ENCODE peak calls at places on chromosomes 6 and 20, in four cellular contexts. One of them, this sample, is unnamed.
A peak's percentile ranks its signal among the peaks of the same experiment; 100 is the strongest.

GRCh38 chr6:33824461-33825154 is 20.8 kb upstream of the MLN start:
- DNase-seq in lower leg skin: no peak
- DNase-seq in neural crest cell: no peak
- DNase-seq in left ventricle myocardium inferior: no peak
- DNase-seq in this sample: no peak

GRCh38 chr6:156899071-156899470 is 121.9 kb downstream of the ARID1B start:
- DNase-seq in left ventricle myocardium inferior: no peak
- DNase-seq in neural crest cell: no peak
- DNase-seq in lower leg skin: no peak
- DNase-seq in this sample: no peak

GRCh38 chr20:37526839-37527637 is 638 bp downstream of the BLCAP start:
- DNase-seq in lower leg skin: no peak
- DNase-seq in neural crest cell: no peak
- DNase-seq in left ventricle myocardium inferior: no peak
- DNase-seq in this sample: no peak

GRCh38 chr6:7604506-7604905 is 14.5 kb downstream of the SNRNP48 start:
- DNase-seq in lower leg skin: no peak
- DNase-seq in left ventricle myocardium inferior: no peak
- DNase-seq in neural crest cell: no peak
- DNase-seq in this sample: no peak

GRCh38 chr20:32327087-32327681 is 30.9 kb upstream of the ASXL1 start:
- DNase-seq in neural crest cell: no peak
- DNase-seq in left ventricle myocardium inferior: no peak
- DNase-seq in lower leg skin: no peak
- DNase-seq in this sample: no peak

GRCh38 chr20:36541227-36542018 is at the start of gene MYL9:
- DNase-seq in neural crest cell: peak; percentile 36
- DNase-seq in left ventricle myocardium inferior: peak; percentile 97
- DNase-seq in lower leg skin: peak; percentile 71
- DNase-seq in this sample: peak; percentile 88

GRCh38 chr6:130843575-130844320 is 16.5 kb downstream of the SMLR1 start:
- DNase-seq in lower leg skin: no peak
- DNase-seq in left ventricle myocardium inferior: no peak
- DNase-seq in neural crest cell: no peak
- DNase-seq in this sample: no peak

GRCh38 chr20:32230707-32231106 is 23.0 kb downstream of the POFUT1 start:
- DNase-seq in left ventricle myocardium inferior: no peak
- DNase-seq in lower leg skin: no peak
- DNase-seq in neural crest cell: no peak
- DNase-seq in this sample: no peak

GRCh38 chr20:4769328-4769727 is 47.6 kb downstream of the PRND start:
- DNase-seq in lower leg skin: no peak
- DNase-seq in neural crest cell: no peak
- DNase-seq in left ventricle myocardium inferior: no peak
- DNase-seq in this sample: no peak

GRCh38 chr6:124742971-124743370 is 219.3 kb upstream of the RNF217 start:
- DNase-seq in lower leg skin: no peak
- DNase-seq in neural crest cell: no peak
- DNase-seq in left ventricle myocardium inferior: no peak
- DNase-seq in this sample: no peak

GRCh38 chr6:31690231-31691077 is 9.6 kb upstream of the LY6G5C start:
- DNase-seq in lower leg skin: no peak
- DNase-seq in left ventricle myocardium inferior: no peak
- DNase-seq in neural crest cell: no peak
- DNase-seq in this sample: no peak

GRCh38 chr20:43751167-43752050 is 24.6 kb upstream of the GTSF1L start:
- DNase-seq in lower leg skin: no peak
- DNase-seq in left ventricle myocardium inferior: no peak
- DNase-seq in neural crest cell: no peak
- DNase-seq in this sample: no peak

GRCh38 chr20:57579331-57579897 is 18.5 kb downstream of the PCK1 start:
- DNase-seq in neural crest cell: no peak
- DNase-seq in lower leg skin: no peak
- DNase-seq in left ventricle myocardium inferior: no peak
- DNase-seq in this sample: no peak

GRCh38 chr6:105326216-105326615 is 76.7 kb downstream of the PREP start:
- DNase-seq in neural crest cell: no peak
- DNase-seq in left ventricle myocardium inferior: no peak
- DNase-seq in lower leg skin: peak; percentile 19
- DNase-seq in this sample: no peak

GRCh38 chr6:170106906-170107525 is 183.9 kb downstream of the DLL1 start:
- DNase-seq in neural crest cell: no peak
- DNase-seq in left ventricle myocardium inferior: peak; percentile 4
- DNase-seq in lower leg skin: no peak
- DNase-seq in this sample: no peak

GRCh38 chr20:33081411-33082154 is 2.1 kb downstream of the BPIFB4 start:
- DNase-seq in left ventricle myocardium inferior: no peak
- DNase-seq in neural crest cell: no peak
- DNase-seq in lower leg skin: no peak
- DNase-seq in this sample: no peak

GRCh38 chr6:151240861-151241642 is 1.3 kb downstream of the AKAP12 start:
- DNase-seq in lower leg skin: peak; percentile 18
- DNase-seq in neural crest cell: peak; percentile 47
- DNase-seq in left ventricle myocardium inferior: peak; percentile 38
- DNase-seq in this sample: no peak

GRCh38 chr6:70676821-70677220 is 9.1 kb downstream of the SMAP1 start:
- DNase-seq in left ventricle myocardium inferior: no peak
- DNase-seq in lower leg skin: no peak
- DNase-seq in neural crest cell: no peak
- DNase-seq in this sample: no peak

GRCh38 chr20:9161308-9161707 is 92.4 kb downstream of the PLCB4 start:
- DNase-seq in neural crest cell: no peak
- DNase-seq in lower leg skin: no peak
- DNase-seq in left ventricle myocardium inferior: no peak
- DNase-seq in this sample: no peak

GRCh38 chr20:22819784-22820183 is 215.3 kb upstream of the SSTR4 start:
- DNase-seq in left ventricle myocardium inferior: no peak
- DNase-seq in neural crest cell: no peak
- DNase-seq in lower leg skin: no peak
- DNase-seq in this sample: no peak

GRCh38 chr6:137234505-137234863 is 15.3 kb upstream of the IFNGR1 start:
- DNase-seq in left ventricle myocardium inferior: no peak
- DNase-seq in neural crest cell: no peak
- DNase-seq in lower leg skin: no peak
- DNase-seq in this sample: no peak

GRCh38 chr6:135183532-135184440 is 2.7 kb downstream of the MYB start:
- DNase-seq in left ventricle myocardium inferior: no peak
- DNase-seq in lower leg skin: no peak
- DNase-seq in neural crest cell: peak; percentile 29
- DNase-seq in this sample: no peak

GRCh38 chr6:168377481-168377850 is 57.9 kb upstream of the DACT2 start:
- DNase-seq in lower leg skin: no peak
- DNase-seq in left ventricle myocardium inferior: peak; percentile 73
- DNase-seq in neural crest cell: no peak
- DNase-seq in this sample: no peak

GRCh38 chr6:38552136-38552535 is 87.6 kb downstream of the BTBD9 start:
- DNase-seq in lower leg skin: no peak
- DNase-seq in left ventricle myocardium inferior: no peak
- DNase-seq in neural crest cell: no peak
- DNase-seq in this sample: no peak

GRCh38 chr6:108714774-108715414 is 133.3 kb upstream of the ARMC2 start:
- DNase-seq in left ventricle myocardium inferior: no peak
- DNase-seq in lower leg skin: no peak
- DNase-seq in neural crest cell: no peak
- DNase-seq in this sample: no peak
- TF ChIP-seq CTCF in left ventricle myocardium inferior: no peak
- TF ChIP-seq CTCF in lower leg skin: no peak
- TF ChIP-seq CTCF in neural crest cell: no peak
- TF ChIP-seq CTCF in this sample: no peak

DNA sequence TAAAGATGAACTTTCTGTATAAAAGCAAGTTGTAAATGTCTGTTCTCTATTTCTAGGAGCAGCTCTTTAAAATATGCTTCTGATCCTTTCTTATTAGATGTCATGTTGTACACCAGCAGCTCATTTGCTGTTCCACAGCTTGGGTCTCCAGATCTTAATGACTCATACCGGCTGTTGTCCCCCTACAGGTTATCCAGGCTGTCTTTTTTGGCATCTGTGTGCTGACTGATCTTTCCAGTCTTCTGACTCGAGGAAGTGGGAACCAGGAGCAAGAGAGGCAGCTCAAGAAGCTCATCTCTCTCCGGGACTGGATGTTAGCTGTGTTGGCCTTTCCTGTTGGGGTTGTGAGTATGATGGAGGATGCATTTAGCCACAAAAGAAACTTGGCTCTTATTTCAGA is 76.0 kb downstream of the AIG1 start:
- DNase-seq in neural crest cell: no peak
- DNase-seq in lower leg skin: no peak
- DNase-seq in left ventricle myocardium inferior: no peak
- DNase-seq in this sample: no peak
- TF ChIP-seq CTCF in neural crest cell: no peak
- TF ChIP-seq CTCF in lower leg skin: no peak
- TF ChIP-seq CTCF in left ventricle myocardium inferior: no peak
- TF ChIP-seq CTCF in this sample: no peak

GRCh38 chr20:25292176-25292891 is 44.4 kb downstream of the PYGB start:
- DNase-seq in left ventricle myocardium inferior: no peak
- DNase-seq in lower leg skin: no peak
- DNase-seq in neural crest cell: no peak
- DNase-seq in this sample: no peak
- TF ChIP-seq CTCF in left ventricle myocardium inferior: no peak
- TF ChIP-seq CTCF in lower leg skin: no peak
- TF ChIP-seq CTCF in neural crest cell: no peak
- TF ChIP-seq CTCF in this sample: no peak

GRCh38 chr20:50844430-50845100 is 49.7 kb downstream of the BCAS4 start:
- DNase-seq in lower leg skin: peak; percentile 53
- DNase-seq in neural crest cell: no peak
- DNase-seq in left ventricle myocardium inferior: no peak
- DNase-seq in this sample: peak; percentile 56
- TF ChIP-seq CTCF in lower leg skin: no peak
- TF ChIP-seq CTCF in neural crest cell: no peak
- TF ChIP-seq CTCF in left ventricle myocardium inferior: no peak
- TF ChIP-seq CTCF in this sample: no peak

GRCh38 chr6:41693281-41693838 is 42.0 kb downstream of the TFEB start:
- DNase-seq in lower leg skin: no peak
- DNase-seq in left ventricle myocardium inferior: no peak
- DNase-seq in neural crest cell: no peak
- DNase-seq in this sample: no peak

GRCh38 chr6:41695825-41696224 is 39.6 kb downstream of the TFEB start:
- DNase-seq in lower leg skin: no peak
- DNase-seq in neural crest cell: no peak
- DNase-seq in left ventricle myocardium inferior: no peak
- DNase-seq in this sample: no peak

GRCh38 chr6:41693866-41694265 is 41.5 kb downstream of the TFEB start:
- DNase-seq in lower leg skin: no peak
- DNase-seq in left ventricle myocardium inferior: no peak
- DNase-seq in neural crest cell: no peak
- DNase-seq in this sample: no peak

GRCh38 chr6:41696788-41697187 is 38.6 kb downstream of the TFEB start:
- DNase-seq in lower leg skin: no peak
- DNase-seq in left ventricle myocardium inferior: no peak
- DNase-seq in neural crest cell: no peak
- DNase-seq in this sample: no peak

GRCh38 chr6:41694815-41695536 is 40.4 kb downstream of the TFEB start:
- DNase-seq in left ventricle myocardium inferior: no peak
- DNase-seq in neural crest cell: no peak
- DNase-seq in lower leg skin: no peak
- DNase-seq in this sample: no peak
- TF ChIP-seq CTCF in left ventricle myocardium inferior: no peak
- TF ChIP-seq CTCF in neural crest cell: no peak
- TF ChIP-seq CTCF in lower leg skin: no peak
- TF ChIP-seq CTCF in this sample: no peak